ENCODE peak calls at places on chromosomes 1 and 21, in four cellular contexts. R is heart right ventricle, U is C1 segment of cervical spinal cord, D is NCI-H82. J is an unnamed sample.

GRCh38 chr1:77824083-77824482 is 44.6 kb downstream of the MIGA1 start:
- DNase-seq in R (no peak), U (no peak), D (no peak), J (no peak)

GRCh38 chr1:30313584-30313983 is 409.8 kb downstream of the MATN1 start:
- DNase-seq in U (no peak), D (no peak), R (no peak), J (no peak)

GRCh38 chr1:1903224-1903623 is 11.8 kb upstream of the CALML6 start:
- DNase-seq in R (no peak), U (no peak), D (no peak), J (no peak)

GRCh38 chr1:112297536-112297935 is 98.5 kb upstream of the CTTNBP2NL start:
- DNase-seq in U (no peak), D (no peak), R (no peak), J (no peak)

GRCh38 chr1:206550446-206550845 is 43.1 kb downstream of the RASSF5 start:
- DNase-seq in D (no peak), U (no peak), R (no peak), J (no peak)

GRCh38 chr1:161864577-161864976 is 98.5 kb downstream of the ATF6 start:
- DNase-seq in D (no peak), R (peak; percentile 11), U (no peak), J (no peak)

GRCh38 chr1:209590405-209590804 is 6.9 kb downstream of the CAMK1G start:
- DNase-seq in U (no peak), D (peak; percentile 60), R (peak; percentile 20), J (peak; percentile 33)

GRCh38 chr1:29802181-29803068 is 566.1 kb downstream of the PTPRU start:
- DNase-seq in U (no peak), D (peak; percentile 38), R (no peak), J (no peak)

GRCh38 chr1:41351262-41352151 is 9.7 kb upstream of the FOXO6 start:
- DNase-seq in R (no peak), U (no peak), D (no peak), J (no peak)

GRCh38 chr1:60527567-60527966 is 454.0 kb upstream of the C1orf87 start:
- DNase-seq in D (no peak), R (no peak), U (no peak), J (no peak)

GRCh38 chr1:185144233-185144632 is 12.5 kb downstream of the TRMT1L start:
- DNase-seq in U (no peak), R (no peak), D (no peak), J (no peak)

GRCh38 chr1:20281801-20282200 is 8.9 kb upstream of the VWA5B1 start:
- DNase-seq in D (no peak), U (no peak), R (no peak), J (no peak)

GRCh38 chr1:19735419-19736127 is 64.1 kb downstream of the TMCO4 start:
- DNase-seq in D (peak; percentile 45), R (peak; percentile 65), U (no peak), J (no peak)

GRCh38 chr1:192010406-192010805 is 147.9 kb upstream of the RGS18 start:
- DNase-seq in D (no peak), U (no peak), R (no peak), J (no peak)

GRCh38 chr1:150999051-150999674 is 7.5 kb downstream of the MINDY1 start:
- DNase-seq in R (no peak), D (no peak), U (no peak), J (peak; percentile 75)

GRCh38 chr1:99648107-99648506 is 2.2 kb downstream of the PALMD start:
- DNase-seq in R (peak; percentile 88), D (peak; percentile 97), U (no peak), J (peak; percentile 67)

GRCh38 chr1:67618285-67619018 is 66.5 kb upstream of the GADD45A start:
- DNase-seq in D (no peak), R (peak; percentile 53), U (no peak), J (no peak)

GRCh38 chr1:92476071-92476607 is 10.6 kb downstream of the GFI1 start:
- DNase-seq in U (no peak), R (no peak), D (peak; percentile 67), J (no peak)

GRCh38 chr1:110229348-110230001 is 19.4 kb downstream of the KCNC4 start:
- DNase-seq in R (no peak), D (no peak), U (no peak), J (no peak)

GRCh38 chr1:219120625-219121544 is 52.8 kb upstream of the LYPLAL1 start:
- DNase-seq in U (no peak), D (peak; percentile 80), R (peak; percentile 71), J (peak; percentile 65)

GRCh38 chr1:216020743-216021345 is 402.4 kb downstream of the USH2A start:
- DNase-seq in R (no peak), D (no peak), U (no peak), J (no peak)

GRCh38 chr1:11952455-11953109 is 18.1 kb downstream of the PLOD1 start:
- DNase-seq in R (no peak), D (no peak), U (no peak), J (no peak)

GRCh38 chr1:12594966-12595838 is 22.8 kb downstream of the DHRS3 start:
- DNase-seq in R (peak; percentile 71), U (peak; percentile 24), D (peak; percentile 31), J (no peak)

GRCh38 chr1:4180066-4180735 is 280.1 kb upstream of the C1orf174 start:
- DNase-seq in R (no peak), U (no peak), D (no peak), J (no peak)

GRCh38 chr1:228957535-228957934 is 222.3 kb downstream of the RHOU start:
- DNase-seq in U (no peak), R (no peak), D (peak; percentile 82), J (no peak)

GRCh38 chr1:1345384-1345783 is 3.8 kb downstream of the DVL1 start:
- DNase-seq in U (no peak), D (no peak), R (no peak), J (no peak)

GRCh38 chr1:91806777-91807700 is 78.9 kb downstream of the TGFBR3 start:
- DNase-seq in D (peak; percentile 27), R (no peak), U (no peak), J (no peak)

GRCh38 chr21:45877821-45878469 is 103.6 kb upstream of the COL6A1 start:
- DNase-seq in D (no peak), U (no peak), R (no peak), J (no peak)

GRCh38 chr1:206769331-206769731 is 1.2 kb upstream of the IL19 start:
- DNase-seq in U (no peak), D (no peak), R (no peak), J (no peak)

GRCh38 chr1:44684525-44684924 is 10.0 kb downstream of the ARMH1 start:
- DNase-seq in U (no peak), D (peak; percentile 35), R (no peak), J (no peak)

GRCh38 chr1:214524824-214525223 is 26.6 kb downstream of the PTPN14 start:
- DNase-seq in U (no peak), R (no peak), D (no peak), J (no peak)